ENCODE peak calls at places on chromosome 13, in four cellular contexts. One of them, this sample, is unnamed.

GRCh38 chr13:68727165-68727564 is 1380.5 kb upstream of the ATXN8OS start:
- DNase-seq in H1: no peak
- DNase-seq in astrocyte of the spinal cord: peak
- DNase-seq in body of pancreas: no peak
- DNase-seq in this sample: no peak

GRCh38 chr13:49533011-49533410 is 37.3 kb downstream of the PHF11 start:
- DNase-seq in H1: no peak
- DNase-seq in astrocyte of the spinal cord: no peak
- DNase-seq in body of pancreas: no peak
- DNase-seq in this sample: no peak

GRCh38 chr13:100106705-100107104 is 17.8 kb downstream of the PCCA start:
- DNase-seq in H1: no peak
- DNase-seq in astrocyte of the spinal cord: no peak
- DNase-seq in body of pancreas: no peak
- DNase-seq in this sample: no peak

GRCh38 chr13:26022538-26023292 is 29.1 kb downstream of the SHISA2 start:
- DNase-seq in H1: peak
- DNase-seq in astrocyte of the spinal cord: peak
- DNase-seq in body of pancreas: peak
- DNase-seq in this sample: peak

GRCh38 chr13:50801087-50801931 is 42.2 kb downstream of the DLEU7 start:
- DNase-seq in H1: peak
- DNase-seq in astrocyte of the spinal cord: peak
- DNase-seq in body of pancreas: peak
- DNase-seq in this sample: peak

GRCh38 chr13:98606296-98606695 is 29.4 kb upstream of the STK24 start:
- DNase-seq in H1: no peak
- DNase-seq in astrocyte of the spinal cord: no peak
- DNase-seq in body of pancreas: no peak
- DNase-seq in this sample: no peak

GRCh38 chr13:63481334-63481733 is 2065.7 kb upstream of the PCDH20 start:
- DNase-seq in H1: no peak
- DNase-seq in astrocyte of the spinal cord: peak
- DNase-seq in body of pancreas: no peak
- DNase-seq in this sample: peak

GRCh38 chr13:103164239-103164638 is 98.0 kb upstream of the SLC10A2 start:
- DNase-seq in H1: no peak
- DNase-seq in astrocyte of the spinal cord: no peak
- DNase-seq in body of pancreas: no peak
- DNase-seq in this sample: no peak

GRCh38 chr13:46170687-46171086 is 11.3 kb downstream of the LCP1 start:
- DNase-seq in H1: no peak
- DNase-seq in astrocyte of the spinal cord: no peak
- DNase-seq in body of pancreas: no peak
- DNase-seq in this sample: peak
- H3K4me3 ChIP-seq in H1: no peak
- H3K4me3 ChIP-seq in astrocyte of the spinal cord: no peak
- H3K4me3 ChIP-seq in body of pancreas: no peak
- H3K4me3 ChIP-seq in this sample: no peak

DNA sequence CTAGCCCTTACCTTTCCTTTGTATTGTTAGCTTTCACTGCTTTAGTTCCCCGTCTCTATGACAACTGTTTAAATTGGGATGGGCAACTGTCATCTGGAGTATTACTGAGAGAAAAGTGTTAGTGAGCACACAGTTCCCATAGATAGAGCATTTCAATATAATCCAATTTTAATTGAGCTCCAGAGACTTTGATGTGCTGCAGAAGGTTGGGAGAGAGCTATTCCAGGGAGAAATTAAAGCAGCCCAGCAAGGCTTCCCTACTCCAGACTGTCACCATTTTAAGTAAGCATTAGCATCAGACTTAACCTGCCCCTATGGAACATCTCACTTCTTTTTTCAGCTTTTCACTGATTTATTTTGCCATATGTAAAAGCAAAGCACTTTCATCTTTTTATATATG is 55.1 kb upstream of the MAB21L1 start:
- DNase-seq in H1: no peak
- DNase-seq in astrocyte of the spinal cord: no peak
- DNase-seq in body of pancreas: no peak
- DNase-seq in this sample: no peak
- H3K4me3 ChIP-seq in H1: no peak
- H3K4me3 ChIP-seq in astrocyte of the spinal cord: no peak
- H3K4me3 ChIP-seq in body of pancreas: no peak
- H3K4me3 ChIP-seq in this sample: no peak

DNA sequence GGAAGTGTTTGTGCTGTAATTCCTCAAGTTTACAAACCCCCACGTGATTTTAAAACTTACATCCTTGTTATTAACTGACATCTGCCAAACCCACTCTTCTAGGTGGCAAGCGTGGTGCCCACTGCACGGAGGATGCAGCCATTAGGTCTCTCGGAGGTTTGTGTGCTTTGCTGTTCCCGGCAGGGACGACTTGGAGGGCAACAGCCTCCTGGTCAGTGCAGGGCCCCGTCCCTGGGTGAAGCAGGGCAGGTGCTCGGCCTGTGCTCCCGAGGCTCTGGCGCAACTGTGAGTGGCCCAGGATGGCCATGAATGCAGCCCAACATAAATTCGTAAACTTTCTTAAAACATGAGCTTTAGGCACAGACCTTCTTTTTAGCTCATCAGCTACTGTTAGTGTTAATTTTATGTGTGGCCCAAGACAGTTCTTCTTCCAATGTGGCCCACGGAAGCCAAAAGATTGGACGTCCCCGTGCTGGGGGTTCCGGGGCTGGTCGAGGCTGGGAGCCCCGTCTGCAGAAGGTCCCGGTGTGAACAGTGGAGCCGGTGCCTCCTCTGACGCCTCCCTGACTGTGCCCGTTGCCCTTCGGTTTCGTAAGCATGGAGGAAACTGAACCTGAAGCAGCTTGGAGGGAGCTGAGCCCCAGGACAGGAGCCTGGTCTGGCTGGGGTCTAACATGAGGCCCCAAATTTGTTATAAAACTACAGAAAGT is 11.9 kb downstream of the GAS6 start:
- DNase-seq in H1: peak
- DNase-seq in astrocyte of the spinal cord: no peak
- DNase-seq in body of pancreas: no peak
- DNase-seq in this sample: no peak
- H3K4me3 ChIP-seq in H1: no peak
- H3K4me3 ChIP-seq in astrocyte of the spinal cord: no peak
- H3K4me3 ChIP-seq in body of pancreas: no peak
- H3K4me3 ChIP-seq in this sample: no peak

DNA sequence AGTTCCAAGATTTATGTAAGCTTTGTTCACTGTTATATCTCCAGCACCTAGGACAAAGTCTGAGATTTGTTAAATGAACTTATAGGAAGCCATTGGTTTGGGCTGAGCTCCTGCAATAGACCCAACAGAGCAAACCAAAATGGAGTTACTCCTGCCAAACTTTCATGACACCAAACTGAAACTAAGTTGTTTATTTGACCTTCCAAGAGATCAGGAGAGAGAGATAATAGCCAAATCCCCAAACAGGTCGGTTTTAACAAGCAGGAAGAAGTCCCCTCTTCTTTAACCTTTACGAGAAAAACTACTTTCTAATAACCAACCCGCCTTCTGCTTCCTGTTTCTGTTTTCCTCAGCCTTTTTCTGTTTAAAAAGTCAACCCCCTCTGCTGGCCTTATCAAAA is 54.9 kb upstream of the ATP12A start:
- DNase-seq in H1: no peak
- DNase-seq in astrocyte of the spinal cord: no peak
- DNase-seq in body of pancreas: no peak
- DNase-seq in this sample: no peak
- H3K4me3 ChIP-seq in H1: no peak
- H3K4me3 ChIP-seq in astrocyte of the spinal cord: no peak
- H3K4me3 ChIP-seq in body of pancreas: no peak
- H3K4me3 ChIP-seq in this sample: no peak

DNA sequence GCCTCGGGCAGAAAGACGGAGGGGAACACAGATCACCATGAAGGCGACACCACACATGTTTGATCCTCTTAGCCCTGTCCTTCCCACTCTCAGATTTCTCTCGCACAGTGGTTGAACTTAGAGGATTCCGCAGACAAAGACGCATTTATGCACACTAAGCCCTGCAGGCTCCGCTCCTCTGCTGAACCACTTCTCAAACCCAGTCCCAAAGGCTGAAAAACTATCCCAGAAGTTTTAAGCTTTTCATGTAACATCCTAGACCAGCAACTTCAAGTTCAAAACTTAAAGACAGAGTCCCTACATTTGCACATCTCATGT is 537.3 kb downstream of the EFNB2 start:
- DNase-seq in H1: no peak
- DNase-seq in astrocyte of the spinal cord: no peak
- DNase-seq in body of pancreas: no peak
- DNase-seq in this sample: no peak
- H3K4me3 ChIP-seq in H1: no peak
- H3K4me3 ChIP-seq in astrocyte of the spinal cord: no peak
- H3K4me3 ChIP-seq in body of pancreas: no peak
- H3K4me3 ChIP-seq in this sample: no peak

This sample was measured in skeletal muscle cell.